ENCODE peak calls at places on chromosomes 11 and 22, in five cellular contexts. Y is lower lobe of right lung, Q is stomach, K is left ventricle myocardium inferior, J is uterus. Z is an unnamed sample.
A peak's percentile ranks its signal among the peaks of the same experiment; 100 is the strongest.

GRCh38 chr11:75400110-75400865 is 970 bp downstream of the RPS3 start:
- DNase-seq in Y (no peak), Q (no peak), K (no peak), J (no peak), Z (no peak)

GRCh38 chr22:48918585-48919186 is 909.0 kb downstream of the BRD1 start:
- DNase-seq in Y (no peak), Q (peak; percentile 13), K (no peak), J (no peak), Z (no peak)

GRCh38 chr11:117607449-117607848 is 189.6 kb downstream of the DSCAML1 start:
- DNase-seq in Y (no peak), Q (no peak), K (no peak), J (no peak), Z (no peak)

GRCh38 chr11:120128392-120129172 is 9.3 kb downstream of the TRIM29 start:
- DNase-seq in Y (peak; percentile 60), Q (no peak), K (peak; percentile 7), J (peak; percentile 82), Z (peak; percentile 93)

GRCh38 chr22:20750461-20751184 is 23.3 kb upstream of the SERPIND1 start:
- DNase-seq in Y (no peak), Q (peak; percentile 50), K (peak; percentile 47), J (peak; percentile 61), Z (no peak)

GRCh38 chr11:3015796-3016195 is 23.7 kb upstream of the NAP1L4 start:
- DNase-seq in Y (no peak), Q (no peak), K (no peak), J (no peak), Z (no peak)

GRCh38 chr22:39900306-39901227 is at the start of gene GRAP2:
- DNase-seq in Y (no peak), Q (no peak), K (no peak), J (no peak), Z (no peak)

GRCh38 chr11:130531061-130531460 is 82.6 kb downstream of the ADAMTS15 start:
- DNase-seq in Y (no peak), Q (no peak), K (no peak), J (no peak), Z (no peak)

GRCh38 chr11:77440678-77441077 is 33.2 kb downstream of the PAK1 start:
- DNase-seq in Y (no peak), Q (no peak), K (no peak), J (no peak), Z (no peak)

GRCh38 chr11:121479839-121480238 is 27.1 kb upstream of the SORL1-AS1 start:
- DNase-seq in Y (no peak), Q (no peak), K (no peak), J (no peak), Z (no peak)

GRCh38 chr11:115696472-115697011 is 192.3 kb upstream of the CADM1 start:
- DNase-seq in Y (no peak), Q (no peak), K (no peak), J (no peak), Z (no peak)

GRCh38 chr11:120180571-120181445 is 30.0 kb upstream of the OAF start:
- DNase-seq in Y (no peak), Q (peak; percentile 20), K (no peak), J (peak; percentile 48), Z (no peak)

GRCh38 chr11:120985718-120986569 is 38.0 kb upstream of the TBCEL start:
- DNase-seq in Y (peak; percentile 66), Q (peak; percentile 58), K (peak; percentile 24), J (peak; percentile 22), Z (no peak)

GRCh38 chr22:17267661-17268330 is 48.6 kb upstream of the ADA2 start:
- DNase-seq in Y (no peak), Q (no peak), K (no peak), J (no peak), Z (no peak)

GRCh38 chr22:17265649-17266248 is 46.5 kb upstream of the ADA2 start:
- DNase-seq in Y (no peak), Q (no peak), K (no peak), J (no peak), Z (no peak)

GRCh38 chr22:17264321-17265052 is 45.3 kb upstream of the ADA2 start:
- DNase-seq in Y (no peak), Q (no peak), K (peak; percentile 30), J (peak; percentile 25), Z (no peak)

GRCh38 chr22:17268501-17269223 is 49.4 kb upstream of the ADA2 start:
- DNase-seq in Y (no peak), Q (no peak), K (no peak), J (no peak), Z (no peak)

DNA sequence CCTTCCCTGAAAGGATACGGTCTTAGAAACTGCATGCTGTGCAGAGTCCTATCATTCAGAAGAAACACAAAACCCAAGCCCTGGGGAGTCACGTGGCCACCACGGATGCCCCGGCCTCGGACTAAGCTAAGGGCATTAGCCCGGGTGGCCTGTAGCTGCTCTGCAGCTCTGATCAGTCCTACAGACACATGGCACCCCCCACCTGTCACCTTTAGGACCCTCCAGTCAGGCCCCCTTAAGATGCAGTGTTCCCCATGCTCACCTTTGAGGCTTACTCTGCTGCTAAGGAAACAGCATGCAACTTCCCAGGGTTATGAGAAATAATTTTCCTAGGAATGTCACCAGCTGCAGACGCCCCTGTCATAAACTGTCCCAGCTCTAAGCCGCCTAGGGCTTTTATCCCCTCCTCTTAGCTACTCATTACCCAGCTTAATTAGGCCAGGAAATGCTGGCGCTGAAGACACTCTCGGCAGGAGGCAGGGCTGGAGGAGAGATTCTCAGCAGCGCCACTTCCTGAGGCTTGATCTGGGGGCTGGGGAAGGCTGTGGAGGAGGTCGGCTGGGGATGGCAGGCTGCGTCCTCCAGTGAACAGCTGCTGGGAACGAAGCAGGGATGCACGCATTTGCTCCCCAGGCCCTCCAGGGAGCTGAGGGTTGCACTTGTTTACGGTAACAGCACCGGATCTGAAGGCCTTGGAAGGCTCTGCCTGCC is 47.2 kb upstream of the ADA2 start:
- DNase-seq in Y (no peak), Q (no peak), K (peak; percentile 45), J (no peak), Z (no peak)
- H3K4me3 ChIP-seq in Y (no peak overlapping the region), Q (no peak overlapping the region), K (no peak overlapping the region), J (no peak overlapping the region), Z (no peak overlapping the region)

GRCh38 chr22:41530612-41531421 is 13.5 kb downstream of the POLR3H start:
- DNase-seq in Y (no peak), Q (no peak), K (no peak), J (no peak), Z (no peak)
- H3K4me1 ChIP-seq in Y (peaks cover 9% of the 10 kb centered on the region), Q (peaks cover 29% of the 10 kb centered on the region), K (peaks cover 55% of the 10 kb centered on the region), J (no peaks in the 10 kb centered on the region), Z (no peaks in the 10 kb centered on the region)

DNA sequence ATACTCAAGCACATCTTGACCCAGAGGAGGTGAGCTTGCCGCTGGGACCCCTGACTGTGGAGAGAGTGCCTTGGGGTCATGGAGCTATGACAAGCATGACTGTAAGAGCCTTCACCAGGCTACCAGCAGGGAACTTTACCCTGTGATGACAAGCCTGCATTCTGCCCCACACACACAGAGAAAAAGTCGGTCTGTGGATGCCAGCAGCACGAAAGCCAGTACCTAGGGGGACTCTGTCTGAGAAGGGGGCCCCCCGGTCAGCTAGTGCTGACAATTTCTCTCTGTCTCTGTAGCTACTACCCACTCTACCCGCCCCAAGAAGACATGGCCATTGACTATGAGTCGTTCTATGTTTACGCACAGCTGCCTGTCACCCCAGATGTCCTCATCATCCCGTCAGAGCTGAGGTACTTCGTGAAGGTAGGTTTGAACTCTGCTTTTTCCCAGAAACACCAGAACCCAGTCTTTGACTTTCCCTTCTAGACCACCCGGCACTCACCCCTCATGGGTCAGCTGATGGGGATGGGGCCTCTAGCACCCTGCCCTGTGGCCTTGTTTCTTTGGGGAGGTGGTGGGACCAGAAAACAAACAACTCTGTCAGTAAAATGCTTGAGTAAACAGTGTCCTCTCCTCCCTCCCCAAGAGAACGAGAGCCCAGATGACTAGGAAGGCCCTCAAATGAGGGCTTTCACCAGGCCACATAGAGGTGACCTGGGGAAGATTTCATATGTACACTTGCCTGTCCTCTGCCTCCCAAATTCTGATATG is 18.9 kb upstream of the CDC42EP2 start:
- DNase-seq in Y (no peak), Q (no peak), K (no peak), J (no peak), Z (no peak)
- H3K36me3 ChIP-seq in Y (peaks cover 39% of the 10 kb centered on the region), Q (peaks cover 37% of the 10 kb centered on the region), K (no peaks in the 10 kb centered on the region), J (no peaks in the 10 kb centered on the region), Z (peaks cover 71% of the 10 kb centered on the region)

DNA sequence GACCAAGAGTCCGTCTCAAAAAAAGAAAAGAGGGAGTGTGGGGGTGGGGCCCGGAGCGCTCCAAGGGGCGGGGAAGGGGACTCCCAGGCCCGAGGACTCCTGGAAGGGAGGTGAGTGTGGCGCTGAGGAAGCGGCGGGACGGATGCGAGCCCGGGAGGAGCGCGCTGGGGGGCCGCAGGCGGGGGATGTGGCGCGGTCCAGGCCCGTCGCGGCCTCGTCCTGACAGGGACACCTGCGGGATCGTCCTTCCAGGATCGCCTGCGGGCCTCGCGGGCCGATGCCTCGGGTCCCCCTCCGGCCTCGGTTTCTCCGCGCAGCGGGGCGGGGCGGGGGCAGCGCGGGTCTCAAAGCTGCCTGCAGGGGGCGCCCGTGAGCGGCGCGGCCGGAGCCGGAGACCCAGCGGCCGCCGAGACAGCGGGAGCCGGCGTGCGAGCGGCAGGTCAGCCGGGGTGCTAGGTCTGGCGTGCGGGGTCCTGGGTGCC is 3.8 kb upstream of the ADORA2A start:
- DNase-seq in Y (peak; percentile 82), Q (peak; percentile 73), K (peak; percentile 71), J (no peak), Z (no peak)
- H3K4me3 ChIP-seq in Y (peak overlapping the region; percentile 75), Q (peak overlapping the region; percentile 59), K (peak overlapping the region; percentile 89), J (peak overlapping the region; percentile 35), Z (peak overlapping the region; percentile 41)

DNA sequence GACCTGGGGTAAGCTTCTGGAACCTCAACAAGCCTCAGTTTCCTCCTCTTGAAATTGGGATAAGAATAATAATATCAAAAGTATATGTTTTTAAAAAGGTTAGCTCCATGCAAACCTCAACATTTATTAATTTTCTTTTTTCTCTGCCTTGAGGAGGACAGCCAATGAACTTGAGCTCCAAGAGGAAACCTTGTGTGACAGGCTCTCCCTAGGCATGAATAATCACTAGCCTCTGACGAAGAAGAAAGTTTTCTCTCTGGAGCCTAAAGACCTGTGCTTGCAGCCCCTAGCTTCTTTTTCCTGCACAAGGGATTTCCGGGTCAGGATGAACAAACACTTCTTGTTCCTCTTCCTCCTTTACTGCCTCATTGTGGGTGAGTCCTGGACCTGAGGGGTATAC is at the start of gene PATE3:
- DNase-seq in Y (no peak), Q (no peak), K (no peak), J (no peak), Z (no peak)
- H3K4me1 ChIP-seq in Y (no peaks in the 10 kb centered on the region), Q (no peaks in the 10 kb centered on the region), K (no peaks in the 10 kb centered on the region), J (no peaks in the 10 kb centered on the region), Z (no peaks in the 10 kb centered on the region)

GRCh38 chr11:71501071-71501985 is 25.7 kb upstream of the KRTAP5-7 start:
- DNase-seq in Y (no peak), Q (peak; percentile 21), K (no peak), J (no peak), Z (peak; percentile 38)

GRCh38 chr11:71502871-71503435 is 24.1 kb upstream of the KRTAP5-7 start:
- DNase-seq in Y (no peak), Q (no peak), K (no peak), J (no peak), Z (peak; percentile 40)

GRCh38 chr11:71499546-71499945 is 27.5 kb upstream of the KRTAP5-7 start:
- DNase-seq in Y (no peak), Q (peak; percentile 22), K (no peak), J (no peak), Z (no peak)

GRCh38 chr11:71500601-71501021 is 26.5 kb upstream of the KRTAP5-7 start:
- DNase-seq in Y (no peak), Q (peak; percentile 30), K (peak; percentile 36), J (no peak), Z (peak; percentile 25)

DNA sequence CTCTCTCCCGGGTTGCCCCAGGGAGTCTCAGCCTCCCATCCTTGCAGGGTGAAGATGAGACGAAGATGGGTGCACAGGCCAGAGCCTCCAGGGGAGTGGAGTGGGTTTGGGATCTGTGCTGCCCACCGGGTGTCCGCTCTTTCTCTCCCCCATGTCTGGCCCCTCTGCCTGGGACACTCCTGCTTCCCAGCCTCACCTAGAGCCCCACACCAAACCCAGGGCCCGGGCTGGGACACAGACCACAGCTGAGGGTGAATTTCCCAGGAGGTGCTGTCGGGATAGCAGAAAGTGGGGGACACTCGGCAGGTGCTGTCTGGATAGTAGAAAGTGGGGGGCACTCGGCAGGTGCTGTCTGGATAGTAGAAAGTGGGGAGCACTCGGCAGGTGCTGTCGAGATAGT is 25.0 kb upstream of the KRTAP5-7 start:
- DNase-seq in Y (no peak), Q (no peak), K (no peak), J (no peak), Z (peak; percentile 23)
- H3K36me3 ChIP-seq in Y (peaks cover 58% of the 10 kb centered on the region), Q (peaks cover 96% of the 10 kb centered on the region), K (peaks cover 61% of the 10 kb centered on the region), J (no peaks in the 10 kb centered on the region), Z (peaks cover 7% of the 10 kb centered on the region)